ENCODE peak calls at places on chromosome 7, in six cellular contexts. J is neuronal stem cell, S is COR-L47, X is C1 segment of cervical spinal cord, E is mucosa of descending colon, Y is IMR-90. B is an unnamed sample.

GRCh38 chr7:85554294-85554877 is 367.5 kb upstream of the SEMA3D start:
- DNase-seq in S (peak), J (peak), Y (peak), E (no peak), X (no peak), B (peak)

GRCh38 chr7:149716007-149716931 is 57.1 kb downstream of the ZNF467 start:
- DNase-seq in S (no peak), J (no peak), E (no peak), Y (peak), X (no peak), B (peak)

GRCh38 chr7:20470726-20471125 is 140.0 kb downstream of the ITGB8 start:
- DNase-seq in E (no peak), S (no peak), Y (no peak), J (no peak), X (no peak), B (no peak)

GRCh38 chr7:38975944-38976392 is 1.7 kb upstream of the POU6F2 start:
- DNase-seq in J (peak), Y (no peak), E (peak), S (no peak), X (no peak), B (peak)

GRCh38 chr7:76397409-76398183 is 11.9 kb downstream of the SSC4D start:
- DNase-seq in J (no peak), S (peak), Y (peak), E (peak), X (peak), B (peak)

GRCh38 chr7:5594616-5595544 is 171.2 kb upstream of the TNRC18 start:
- DNase-seq in Y (peak), J (peak), S (peak), X (no peak), E (no peak), B (peak)

GRCh38 chr7:107879400-107880035 is 11.5 kb upstream of the DLD start:
- DNase-seq in E (no peak), Y (peak), S (peak), J (no peak), X (no peak), B (peak)

GRCh38 chr7:150432915-150433892 is 17.2 kb upstream of the GIMAP8 start:
- DNase-seq in Y (no peak), J (no peak), S (no peak), X (no peak), E (no peak), B (no peak)

GRCh38 chr7:36084485-36085091 is 68.5 kb upstream of the EEPD1 start:
- DNase-seq in Y (peak), E (peak), S (no peak), X (no peak), J (peak), B (peak)

GRCh38 chr7:69823151-69823744 is 225.0 kb downstream of the AUTS2 start:
- DNase-seq in J (no peak), Y (no peak), X (no peak), S (peak), E (no peak), B (no peak)

GRCh38 chr7:70134029-70134445 is 535.8 kb downstream of the AUTS2 start:
- DNase-seq in J (no peak), X (no peak), S (no peak), E (no peak), Y (no peak), B (no peak)

GRCh38 chr7:22147113-22147512 is 201.4 kb upstream of the CDCA7L start:
- DNase-seq in X (no peak), Y (no peak), S (no peak), E (no peak), J (no peak), B (peak)

GRCh38 chr7:25308898-25309521 is 80.7 kb upstream of the NPVF start:
- DNase-seq in E (no peak), J (no peak), X (no peak), S (no peak), Y (no peak), B (no peak)

GRCh38 chr7:157896774-157897555 is 560.2 kb downstream of the DNAJB6 start:
- DNase-seq in J (no peak), E (no peak), X (no peak), S (no peak), Y (no peak), B (no peak)

GRCh38 chr7:30396379-30396778 is 82.2 kb downstream of the NOD1 start:
- DNase-seq in J (no peak), Y (no peak), X (no peak), S (no peak), E (no peak), B (peak)

GRCh38 chr7:120990468-120991118 is 2.1 kb downstream of the CPED1 start:
- DNase-seq in E (no peak), X (no peak), J (no peak), Y (peak), S (no peak), B (peak)

GRCh38 chr7:3244241-3244814 is 56.7 kb upstream of the SDK1 start:
- DNase-seq in Y (peak), X (no peak), S (no peak), E (no peak), J (no peak), B (peak)

GRCh38 chr7:140512317-140513000 is 33.2 kb upstream of the MKRN1 start:
- DNase-seq in E (peak), J (no peak), Y (no peak), S (peak), X (no peak), B (peak)

GRCh38 chr7:50653997-50654425 is 88.8 kb upstream of the DDC start:
- DNase-seq in J (no peak), Y (peak), S (no peak), X (no peak), E (no peak), B (peak)

GRCh38 chr7:148921806-148922205 is 37.7 kb upstream of the EZH2 start:
- DNase-seq in Y (no peak), J (no peak), E (peak), X (no peak), S (no peak), B (no peak)